ENCODE peak calls at places on chromosomes 3 and 15, in four cellular contexts. G, K, Y and Q are unnamed samples.

GRCh38 chr3:128240232-128240631 is 87.0 kb downstream of the EEFSEC start:
- DNase-seq in G (no peak), K (no peak), Y (no peak), Q (no peak)

GRCh38 chr3:11173828-11174465 is 19.7 kb downstream of the HRH1 start:
- DNase-seq in G (no peak), K (no peak), Y (no peak), Q (no peak)

GRCh38 chr3:141930801-141931200 is 54.4 kb downstream of the ATP1B3 start:
- DNase-seq in G (no peak), K (no peak), Y (no peak), Q (no peak)

GRCh38 chr3:24565053-24565452 is 70.4 kb upstream of the THRB start:
- DNase-seq in G (no peak), K (no peak), Y (no peak), Q (no peak)

GRCh38 chr3:54138937-54139547 is 16.7 kb downstream of the CACNA2D3 start:
- DNase-seq in G (no peak), K (no peak), Y (no peak), Q (no peak)

GRCh38 chr15:37678124-37678523 is 256.3 kb upstream of the TMCO5A start:
- DNase-seq in G (no peak), K (no peak), Y (no peak), Q (no peak)

GRCh38 chr3:61464785-61465184 is 96.6 kb upstream of the PTPRG start:
- DNase-seq in G (no peak), K (no peak), Y (no peak), Q (no peak)

GRCh38 chr3:63763156-63763555 is 55.9 kb upstream of the C3orf49 start:
- DNase-seq in G (no peak), K (no peak), Y (peak; percentile 71), Q (no peak)

GRCh38 chr3:124770341-124771082 is 40.3 kb downstream of the UMPS start:
- DNase-seq in G (no peak), K (no peak), Y (no peak), Q (no peak)

GRCh38 chr15:40050788-40051615 is 12.0 kb upstream of the SRP14 start:
- DNase-seq in G (peak; percentile 51), K (no peak), Y (peak; percentile 44), Q (peak; percentile 21)

GRCh38 chr15:74889882-74890768 is at the start of gene MPI:
- DNase-seq in G (peak; percentile 90), K (peak; percentile 74), Y (peak; percentile 95), Q (peak; percentile 88)

GRCh38 chr15:26551473-26551872 is 221.4 kb downstream of the GABRB3 start:
- DNase-seq in G (no peak), K (no peak), Y (no peak), Q (no peak)

GRCh38 chr3:131796558-131796957 is 238.3 kb downstream of the CPNE4 start:
- DNase-seq in G (no peak), K (no peak), Y (no peak), Q (no peak)

GRCh38 chr3:64097920-64098319 is 74.6 kb upstream of the PSMD6 start:
- DNase-seq in G (no peak), K (no peak), Y (no peak), Q (no peak)

GRCh38 chr15:51629612-51630011 is 7.0 kb upstream of the DMXL2 start:
- DNase-seq in G (no peak), K (no peak), Y (peak; percentile 25), Q (no peak)

GRCh38 chr3:127003175-127003555 is 20.2 kb downstream of the PLXNA1 start:
- DNase-seq in G (no peak), K (no peak), Y (no peak), Q (no peak)

GRCh38 chr15:65040461-65040860 is 4.7 kb upstream of the SLC51B start:
- DNase-seq in G (no peak), K (no peak), Y (no peak), Q (no peak)

GRCh38 chr15:58537480-58537879 is 105.7 kb downstream of the LIPC start:
- DNase-seq in G (no peak), K (no peak), Y (no peak), Q (no peak)

GRCh38 chr3:179038216-179038898 is 33.3 kb downstream of the ZMAT3 start:
- DNase-seq in G (no peak), K (no peak), Y (no peak), Q (no peak)

GRCh38 chr15:63195257-63196023 is 6.0 kb downstream of the RAB8B start:
- DNase-seq in G (no peak), K (no peak), Y (no peak), Q (no peak)

GRCh38 chr3:20622304-20622703 is 436.3 kb upstream of the SGO1 start:
- DNase-seq in G (no peak), K (no peak), Y (peak; percentile 95), Q (no peak)